ENCODE peak calls at places on chromosomes 13 and 19, in seven cellular contexts. U is activated gamma-delta T cell treated with anti-CD3 and anti-CD28 coated beads, Interleukin-2, amount 50 U/mL, for 16 hours; O is mesendoderm; R is stimulated activated CD8-positive, alpha-beta memory T cell treated with anti-CD3 and anti-CD28 coated beads, Interleukin-4, amount 100 ng/mL, for 1 hour; K is activated CD4-positive, alpha-beta T cell treated with anti-CD3 and anti-CD28 coated beads, Interleukin-2, amount 50 U/mL, for 48 hours; Y is activated CD4-positive, CD25-positive, alpha-beta regulatory T cell treated with anti-CD3 and anti-CD28 coated beads, Interleukin-2, amount 50 U/mL, for 72 hours; N is NCI-H2081. V is an unnamed sample.

GRCh38 chr19:39157275-39157996 is 31.9 kb downstream of the PAK4 start:
- DNase-seq in U (no peak), O (no peak), R (no peak), K (no peak), Y (no peak), N (no peak), V (peak)

GRCh38 chr13:102569488-102569887 is 27.3 kb upstream of the TPP2 start:
- DNase-seq in U (no peak), O (no peak), R (no peak), K (no peak), Y (no peak), N (no peak), V (peak)

GRCh38 chr13:107680115-107680514 is 535.2 kb downstream of the LIG4 start:
- DNase-seq in U (no peak), O (peak), R (no peak), K (no peak), Y (no peak), N (peak), V (no peak)

GRCh38 chr13:76473552-76474134 is 412.6 kb downstream of the KCTD12 start:
- DNase-seq in U (peak), O (peak), R (peak), K (peak), Y (peak), N (peak), V (peak)

GRCh38 chr19:35797663-35798062 is 15.0 kb downstream of the PRODH2 start:
- DNase-seq in U (no peak), O (peak), R (no peak), K (peak), Y (no peak), N (no peak), V (no peak)

GRCh38 chr19:54297759-54298305 is 15.1 kb downstream of the LILRA5 start:
- DNase-seq in U (no peak), O (peak), R (no peak), K (no peak), Y (no peak), N (no peak), V (no peak)

GRCh38 chr19:34335914-34336313 is 29.1 kb upstream of the GPI start:
- DNase-seq in U (no peak), O (no peak), R (no peak), K (no peak), Y (no peak), N (no peak), V (no peak)

GRCh38 chr13:34164585-34164984 is 346.6 kb downstream of the RFC3 start:
- DNase-seq in U (no peak), O (no peak), R (no peak), K (no peak), Y (no peak), N (no peak), V (peak)

GRCh38 chr19:46722421-46723022 is 5.6 kb upstream of the PRKD2 start:
- DNase-seq in U (no peak), O (no peak), R (no peak), K (no peak), Y (no peak), N (no peak), V (no peak)

GRCh38 chr13:99382428-99383133 is 75.4 kb upstream of the GPR183 start:
- DNase-seq in U (peak), O (no peak), R (no peak), K (peak), Y (no peak), N (no peak), V (no peak)

GRCh38 chr13:69423844-69424243 is 683.8 kb upstream of the ATXN8OS start:
- DNase-seq in U (no peak), O (peak), R (no peak), K (no peak), Y (no peak), N (no peak), V (no peak)

GRCh38 chr19:3770136-3771032 is 1.6 kb downstream of the RAX2 start:
- DNase-seq in U (no peak), O (no peak), R (no peak), K (no peak), Y (no peak), N (no peak), V (no peak)

GRCh38 chr13:43264460-43264859 is 241.1 kb downstream of the DNAJC15 start:
- DNase-seq in U (no peak), O (no peak), R (no peak), K (no peak), Y (no peak), N (no peak), V (no peak)

GRCh38 chr19:50803633-50804419 is 13.6 kb downstream of the ACP4 start:
- DNase-seq in U (peak), O (no peak), R (no peak), K (peak), Y (no peak), N (no peak), V (no peak)

GRCh38 chr13:26280822-26281221 is 26.9 kb downstream of the CDK8 start:
- DNase-seq in U (no peak), O (peak), R (no peak), K (no peak), Y (no peak), N (no peak), V (peak)

GRCh38 chr13:105410602-105411001 is 1124.9 kb downstream of the EFNB2 start:
- DNase-seq in U (no peak), O (peak), R (no peak), K (peak), Y (peak), N (no peak), V (no peak)

GRCh38 chr19:2049741-2050348 is 1.2 kb downstream of the MKNK2 start:
- DNase-seq in U (peak), O (peak), R (peak), K (peak), Y (peak), N (peak), V (peak)

GRCh38 chr13:49664606-49665005 is 26.7 kb downstream of the EBPL start:
- DNase-seq in U (no peak), O (peak), R (no peak), K (no peak), Y (no peak), N (no peak), V (no peak)

GRCh38 chr19:2047449-2048103 is 3.5 kb downstream of the MKNK2 start:
- DNase-seq in U (no peak), O (no peak), R (no peak), K (no peak), Y (no peak), N (no peak), V (no peak)

GRCh38 chr19:34120846-34121639 is 51.3 kb upstream of the LSM14A start:
- DNase-seq in U (peak), O (peak), R (peak), K (peak), Y (peak), N (no peak), V (peak)

GRCh38 chr13:29859971-29860370 is 9.6 kb upstream of the UBL3 start:
- DNase-seq in U (no peak), O (no peak), R (no peak), K (no peak), Y (no peak), N (no peak), V (peak)

GRCh38 chr19:2271516-2272103 is 10.4 kb downstream of the PEAK3 start:
- DNase-seq in U (no peak), O (no peak), R (no peak), K (no peak), Y (no peak), N (no peak), V (peak)

GRCh38 chr13:42063105-42063504 is 14.7 kb downstream of the DGKH start:
- DNase-seq in U (no peak), O (peak), R (no peak), K (no peak), Y (no peak), N (no peak), V (no peak)

V was measured in astrocyte.